ENCODE peak calls at places on chromosomes 12 and 14, in six cellular contexts. X is gastrocnemius medialis, U is cardiac muscle cell, E is fibroblast of lung, H is mammary epithelial cell, V is endothelial cell. O is an unnamed sample.

GRCh38 chr14:106347291-106347778 is 821.0 kb downstream of the TMEM121 start:
- DNase-seq in X (no peak), U (no peak), E (no peak), H (no peak), V (no peak), O (no peak)

GRCh38 chr14:68961781-68962584 is 17.1 kb downstream of the ACTN1 start:
- DNase-seq in X (no peak), U (no peak), E (peak), H (peak), V (no peak), O (no peak)

GRCh38 chr12:47377414-47378221 is 297.9 kb upstream of the AMIGO2 start:
- DNase-seq in X (peak), U (peak), E (peak), H (peak), V (no peak), O (no peak)

GRCh38 chr14:49966304-49966809 is 73.5 kb downstream of the ARF6 start:
- DNase-seq in X (no peak), U (no peak), E (peak), H (no peak), V (no peak), O (peak)

GRCh38 chr12:117028254-117028653 is 71.0 kb downstream of the TESC start:
- DNase-seq in X (no peak), U (no peak), E (no peak), H (no peak), V (no peak), O (no peak)

GRCh38 chr12:65113621-65114035 is 7.5 kb downstream of the WIF1 start:
- DNase-seq in X (no peak), U (no peak), E (no peak), H (no peak), V (no peak), O (no peak)

GRCh38 chr12:127537070-127537469 is 729.9 kb upstream of the TMEM132C start:
- DNase-seq in X (no peak), U (no peak), E (no peak), H (no peak), V (no peak), O (no peak)

GRCh38 chr14:91040545-91040944 is 19.9 kb downstream of the RPS6KA5 start:
- DNase-seq in X (no peak), U (no peak), E (no peak), H (no peak), V (no peak), O (no peak)

GRCh38 chr12:132447327-132447720 is 42.6 kb upstream of the FBRSL1 start:
- DNase-seq in X (no peak), U (no peak), E (no peak), H (no peak), V (no peak), O (no peak)

GRCh38 chr12:3003593-3003992 is 44.4 kb downstream of the TEAD4 start:
- DNase-seq in X (peak), U (peak), E (no peak), H (no peak), V (no peak), O (no peak)

GRCh38 chr12:3000548-3001275 is 41.5 kb downstream of the TEAD4 start:
- DNase-seq in X (peak), U (no peak), E (no peak), H (no peak), V (no peak), O (no peak)

GRCh38 chr12:3002636-3003035 is 43.4 kb downstream of the TEAD4 start:
- DNase-seq in X (peak), U (peak), E (no peak), H (no peak), V (no peak), O (no peak)

GRCh38 chr12:3005736-3006135 is 46.5 kb downstream of the TEAD4 start:
- DNase-seq in X (no peak), U (no peak), E (no peak), H (no peak), V (no peak), O (no peak)

GRCh38 chr12:3004655-3005565 is 45.7 kb downstream of the TEAD4 start:
- DNase-seq in X (peak), U (peak), E (no peak), H (no peak), V (no peak), O (no peak)
- TF ChIP-seq CTCF in X (no peak), U (peak), E (peak), H (peak), V (no peak), O (peak)

DNA sequence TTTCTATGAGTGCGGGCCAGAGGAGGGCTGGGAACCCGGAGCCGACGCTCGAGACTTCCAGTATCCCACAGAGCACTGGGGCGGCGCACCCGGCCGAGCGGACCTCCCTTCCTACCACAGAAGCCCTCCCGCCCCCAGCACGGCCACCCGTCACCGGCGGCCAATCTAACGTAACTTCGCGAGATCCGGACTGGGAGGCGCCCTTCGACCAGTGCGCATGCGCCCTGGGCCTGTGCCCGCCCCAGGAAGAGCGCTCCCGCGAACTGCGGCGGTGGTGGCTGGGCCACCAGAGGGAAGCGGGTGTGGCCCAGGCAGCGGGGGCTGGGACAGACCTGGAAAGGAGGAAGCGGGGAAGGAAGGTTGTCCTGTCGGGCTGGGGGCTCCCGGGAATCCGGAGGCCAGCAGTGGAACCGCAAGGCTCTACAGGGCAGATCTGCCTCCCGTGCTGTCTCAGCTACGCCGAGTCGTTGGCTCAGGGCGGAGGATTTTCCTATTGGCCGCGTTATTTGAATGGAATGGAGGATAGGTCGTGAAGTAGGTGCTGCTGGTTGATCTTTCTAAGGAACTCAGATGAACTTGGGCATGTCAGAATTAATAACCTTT is at the start of gene PPP1R12A:
- DNase-seq in X (peak), U (peak), E (peak), H (peak), V (peak), O (peak)
- TF ChIP-seq CTCF in X (peak), U (peak), E (peak), H (no peak), V (no peak), O (peak)

DNA sequence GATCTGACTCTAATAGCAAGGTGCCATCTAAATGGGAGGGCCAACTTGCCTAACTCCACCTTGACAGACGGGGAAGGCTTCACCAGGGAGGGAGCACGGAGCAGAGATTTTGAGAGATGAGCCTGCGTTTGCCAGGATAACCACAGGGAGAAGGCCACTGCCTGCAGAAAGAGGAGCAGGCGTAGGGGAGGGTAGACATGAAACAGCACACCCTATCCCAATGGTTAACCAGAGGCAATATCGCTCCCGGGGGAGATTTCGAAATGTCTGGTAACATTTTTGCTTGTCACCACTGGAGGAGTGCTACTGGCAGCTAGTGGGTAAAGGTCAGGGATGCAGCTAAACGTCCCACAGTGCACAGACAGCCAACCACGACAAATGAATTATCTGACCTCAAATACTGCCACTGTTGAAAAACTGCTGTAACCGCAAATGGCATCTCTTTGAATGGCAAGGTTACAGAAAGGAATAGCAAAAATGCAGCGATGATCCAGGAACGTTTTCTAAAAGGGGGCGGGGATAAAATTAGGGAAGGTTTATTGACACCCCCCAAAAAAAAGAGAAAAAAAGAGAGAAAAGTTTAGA is 126.0 kb upstream of the ATF7IP start:
- DNase-seq in X (peak), U (peak), E (peak), H (peak), V (no peak), O (no peak)
- TF ChIP-seq CTCF in X (no peak), U (no peak), E (peak), H (no peak), V (no peak), O (peak)

GRCh38 chr12:113457710-113458109 is 14.0 kb downstream of the LHX5 start:
- DNase-seq in X (no peak), U (no peak), E (no peak), H (no peak), V (no peak), O (no peak)
- TF ChIP-seq CTCF in X (no peak), U (no peak), E (no peak), H (no peak), V (no peak), O (no peak)

O was measured in progenitor cell of endocrine pancreas.